ENCODE peak calls at places on chromosome 1, in four cellular contexts. M, W, I and P are unnamed samples.

GRCh38 chr1:20964540-20965484 is 177.7 kb upstream of the HP1BP3 start:
- DNase-seq in M (no peak), W (no peak), I (no peak), P (no peak)

GRCh38 chr1:87200875-87201638 is 127.6 kb upstream of the LMO4 start:
- DNase-seq in M (no peak), W (no peak), I (no peak), P (no peak)

GRCh38 chr1:8516278-8516777 is 198.4 kb downstream of the SLC45A1 start:
- DNase-seq in M (no peak), W (no peak), I (no peak), P (no peak)

GRCh38 chr1:64265141-64265540 is 61.7 kb downstream of the UBE2U start:
- DNase-seq in M (no peak), W (no peak), I (no peak), P (no peak)

GRCh38 chr1:12040457-12041051 is 21.3 kb downstream of the MIIP start:
- DNase-seq in M (no peak), W (peak), I (no peak), P (peak)

GRCh38 chr1:166032901-166033371 is 133.9 kb downstream of the FAM78B start:
- DNase-seq in M (no peak), W (no peak), I (peak), P (no peak)

GRCh38 chr1:247517795-247518612 is 18.2 kb downstream of the OR2C3 start:
- DNase-seq in M (no peak), W (no peak), I (no peak), P (no peak)

GRCh38 chr1:219544163-219544846 is 68.6 kb downstream of the ZC3H11B start:
- DNase-seq in M (no peak), W (peak), I (no peak), P (no peak)

GRCh38 chr1:211036701-211037494 is 97.0 kb downstream of the KCNH1 start:
- DNase-seq in M (no peak), W (peak), I (no peak), P (peak)

GRCh38 chr1:91557039-91557690 is 56.5 kb downstream of the CDC7 start:
- DNase-seq in M (no peak), W (no peak), I (no peak), P (peak)

GRCh38 chr1:85330206-85330605 is 53.8 kb upstream of the BCL10 start:
- DNase-seq in M (no peak), W (peak), I (no peak), P (peak)

GRCh38 chr1:85328713-85329376 is 52.4 kb upstream of the BCL10 start:
- DNase-seq in M (no peak), W (peak), I (no peak), P (peak)

GRCh38 chr1:85332575-85332974 is 56.1 kb upstream of the BCL10 start:
- DNase-seq in M (no peak), W (no peak), I (no peak), P (no peak)

GRCh38 chr1:85333186-85333585 is 56.8 kb upstream of the BCL10 start:
- DNase-seq in M (no peak), W (no peak), I (no peak), P (no peak)

DNA sequence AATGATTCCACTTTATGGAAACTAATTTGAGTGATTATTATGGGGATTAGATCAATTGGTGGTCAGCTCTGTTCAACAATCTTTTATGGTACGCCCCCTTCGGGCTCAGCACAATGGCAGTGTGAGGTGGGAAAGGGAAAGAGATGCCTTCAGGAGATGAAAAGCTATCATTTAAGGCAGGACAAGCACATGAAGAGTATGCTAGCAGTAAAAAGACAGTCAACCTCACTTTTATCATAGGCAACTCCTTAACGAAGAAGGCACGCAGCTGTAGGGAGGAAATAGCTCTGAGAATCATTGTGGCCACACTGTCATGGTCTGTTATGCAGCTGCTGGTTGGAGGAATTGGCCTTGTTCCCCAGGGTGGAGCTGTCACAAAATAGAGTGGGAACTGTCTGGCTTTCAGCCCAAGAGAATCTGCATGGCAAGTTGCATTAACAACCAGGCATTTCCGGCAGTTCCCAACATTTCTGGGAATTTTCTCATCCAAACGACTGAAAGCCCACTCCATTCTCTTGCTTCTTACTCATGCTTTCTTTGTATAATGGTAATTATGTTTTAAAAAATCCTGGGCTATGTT is 54.4 kb upstream of the BCL10 start:
- DNase-seq in M (no peak), W (peak), I (peak), P (peak)
- H3K4me3 ChIP-seq in M (no peak), W (no peak), I (no peak), P (peak)

GRCh38 chr1:228691926-228692325 is 43.4 kb upstream of the RHOU start:
- DNase-seq in M (no peak), W (peak), I (no peak), P (peak)
- TF ChIP-seq CTCF in M (peak), W (peak), I (peak), P (peak)

GRCh38 chr1:15381805-15382204 is 27.9 kb upstream of the EFHD2 start:
- DNase-seq in M (no peak), W (no peak), I (no peak), P (no peak)

GRCh38 chr1:15385420-15385819 is 24.3 kb upstream of the EFHD2 start:
- DNase-seq in M (no peak), W (no peak), I (no peak), P (no peak)

GRCh38 chr1:15382601-15383518 is 26.8 kb upstream of the EFHD2 start:
- DNase-seq in M (no peak), W (no peak), I (no peak), P (no peak)

GRCh38 chr1:15384301-15384901 is 25.3 kb upstream of the EFHD2 start:
- DNase-seq in M (no peak), W (peak), I (no peak), P (peak)

GRCh38 chr1:15383810-15384209 is 25.9 kb upstream of the EFHD2 start:
- DNase-seq in M (no peak), W (no peak), I (no peak), P (no peak)
- H3K4me3 ChIP-seq in M (no peak), W (no peak), I (no peak), P (no peak)

GRCh38 chr1:54324750-54325704 is 81.2 kb downstream of the SSBP3 start:
- DNase-seq in M (no peak), W (no peak), I (no peak), P (no peak)

GRCh38 chr1:54325705-54326461 is 80.3 kb downstream of the SSBP3 start:
- DNase-seq in M (no peak), W (no peak), I (no peak), P (no peak)

GRCh38 chr1:54324031-54324654 is 82.1 kb downstream of the SSBP3 start:
- DNase-seq in M (no peak), W (no peak), I (peak), P (no peak)

GRCh38 chr1:54326577-54327385 is 79.4 kb downstream of the SSBP3 start:
- DNase-seq in M (no peak), W (no peak), I (no peak), P (no peak)

GRCh38 chr1:54323324-54323739 is 82.9 kb downstream of the SSBP3 start:
- DNase-seq in M (no peak), W (no peak), I (no peak), P (no peak)
- TF ChIP-seq CTCF in M (no peak), W (no peak), I (peak), P (no peak)

GRCh38 chr1:43348809-43349593 is 9.8 kb upstream of the CDC20 start:
- DNase-seq in M (peak), W (peak), I (peak), P (no peak)
- H3K4me3 ChIP-seq in M (peak), W (peak), I (peak), P (peak)

GRCh38 chr1:173128737-173129136 is 78.0 kb upstream of the TNFSF18 start:
- DNase-seq in M (no peak), W (no peak), I (no peak), P (no peak)
- TF ChIP-seq CTCF in M (no peak), W (no peak), I (no peak), P (no peak)